ENCODE peak calls at places on chromosomes 16 and 17, in four cellular contexts. One of them, this sample, is unnamed.

GRCh38 chr16:55711959-55712876 is 56.4 kb downstream of the SLC6A2 start:
- DNase-seq in HepG2: peak; percentile 61
- DNase-seq in K562: peak; percentile 59
- DNase-seq in H1: peak; percentile 81
- DNase-seq in this sample: peak; percentile 70

GRCh38 chr17:48729335-48730239 is 1.0 kb upstream of the HOXB13 start:
- DNase-seq in HepG2: no peak
- DNase-seq in K562: no peak
- DNase-seq in H1: no peak
- DNase-seq in this sample: no peak

GRCh38 chr16:84922351-84923135 is 88.8 kb downstream of the ZDHHC7 start:
- DNase-seq in HepG2: peak; percentile 38
- DNase-seq in K562: peak; percentile 41
- DNase-seq in H1: no peak
- DNase-seq in this sample: no peak

GRCh38 chr17:31294839-31295488 is 2.1 kb downstream of the OMG start:
- DNase-seq in HepG2: no peak
- DNase-seq in K562: no peak
- DNase-seq in H1: no peak
- DNase-seq in this sample: no peak

GRCh38 chr17:40909351-40909750 is 24.3 kb upstream of the KRT20 start:
- DNase-seq in HepG2: peak; percentile 92
- DNase-seq in K562: peak; percentile 77
- DNase-seq in H1: peak; percentile 70
- DNase-seq in this sample: peak; percentile 91

GRCh38 chr17:27407916-27408846 is 48.1 kb upstream of the KSR1 start:
- DNase-seq in HepG2: peak; percentile 9
- DNase-seq in K562: no peak
- DNase-seq in H1: no peak
- DNase-seq in this sample: peak; percentile 62

GRCh38 chr16:85391769-85392583 is 221.1 kb upstream of the GSE1 start:
- DNase-seq in HepG2: no peak
- DNase-seq in K562: no peak
- DNase-seq in H1: peak; percentile 13
- DNase-seq in this sample: no peak

GRCh38 chr17:1422907-1423306 is 22.9 kb upstream of the YWHAE start:
- DNase-seq in HepG2: no peak
- DNase-seq in K562: no peak
- DNase-seq in H1: no peak
- DNase-seq in this sample: peak; percentile 57

GRCh38 chr16:4402439-4403132 is 13.8 kb downstream of the CORO7 start:
- DNase-seq in HepG2: peak; percentile 45
- DNase-seq in K562: peak; percentile 90
- DNase-seq in H1: peak; percentile 97
- DNase-seq in this sample: peak; percentile 88

GRCh38 chr17:77127735-77128361 is 12.9 kb upstream of the SEC14L1 start:
- DNase-seq in HepG2: no peak
- DNase-seq in K562: no peak
- DNase-seq in H1: no peak
- DNase-seq in this sample: no peak

GRCh38 chr16:87996962-87997880 is 46.0 kb downstream of the BANP start:
- DNase-seq in HepG2: no peak
- DNase-seq in K562: no peak
- DNase-seq in H1: no peak
- DNase-seq in this sample: no peak

GRCh38 chr16:521381-522210 is 5.9 kb upstream of the CAPN15 start:
- DNase-seq in HepG2: no peak
- DNase-seq in K562: no peak
- DNase-seq in H1: peak; percentile 92
- DNase-seq in this sample: no peak

GRCh38 chr16:635573-636205 is 416 bp downstream of the METTL26 start:
- DNase-seq in HepG2: no peak
- DNase-seq in K562: no peak
- DNase-seq in H1: no peak
- DNase-seq in this sample: no peak

GRCh38 chr17:45228985-45229517 is 7.4 kb downstream of the FMNL1 start:
- DNase-seq in HepG2: peak; percentile 56
- DNase-seq in K562: peak; percentile 90
- DNase-seq in H1: no peak
- DNase-seq in this sample: peak; percentile 96

GRCh38 chr17:67718325-67718941 is 697 bp downstream of the NOL11 start:
- DNase-seq in HepG2: peak; percentile 23
- DNase-seq in K562: peak; percentile 65
- DNase-seq in H1: peak; percentile 44
- DNase-seq in this sample: peak; percentile 55

GRCh38 chr17:30378797-30379302 is at the start of gene CPD:
- DNase-seq in HepG2: peak; percentile 83
- DNase-seq in K562: peak; percentile 99
- DNase-seq in H1: peak; percentile 99
- DNase-seq in this sample: peak; percentile 95

GRCh38 chr17:64147110-64148016 is 17.4 kb upstream of the ERN1 start:
- DNase-seq in HepG2: peak; percentile 85
- DNase-seq in K562: peak; percentile 28
- DNase-seq in H1: no peak
- DNase-seq in this sample: peak; percentile 37

GRCh38 chr16:30458561-30459394 is 13.1 kb upstream of the SEPHS2 start:
- DNase-seq in HepG2: peak; percentile 63
- DNase-seq in K562: no peak
- DNase-seq in H1: no peak
- DNase-seq in this sample: no peak

GRCh38 chr17:35289222-35289621 is 46.4 kb downstream of the SLFN5 start:
- DNase-seq in HepG2: no peak
- DNase-seq in K562: no peak
- DNase-seq in H1: no peak
- DNase-seq in this sample: no peak

GRCh38 chr16:85449195-85449884 is 163.8 kb upstream of the GSE1 start:
- DNase-seq in HepG2: peak; percentile 61
- DNase-seq in K562: no peak
- DNase-seq in H1: no peak
- DNase-seq in this sample: no peak

GRCh38 chr17:80414803-80415625 is at the start of gene ENDOV:
- DNase-seq in HepG2: peak; percentile 91
- DNase-seq in K562: peak; percentile 99
- DNase-seq in H1: peak; percentile 94
- DNase-seq in this sample: peak; percentile 97

GRCh38 chr17:21351366-21352065 is 24.6 kb upstream of the KCNJ12 start:
- DNase-seq in HepG2: no peak
- DNase-seq in K562: no peak
- DNase-seq in H1: no peak
- DNase-seq in this sample: no peak

GRCh38 chr16:28910046-28911031 is 14.7 kb downstream of the RABEP2 start:
- DNase-seq in HepG2: no peak
- DNase-seq in K562: no peak
- DNase-seq in H1: no peak
- DNase-seq in this sample: no peak
- TF ChIP-seq PHF8 in HepG2: no peak
- TF ChIP-seq PHF8 in K562: no peak
- TF ChIP-seq PHF8 in H1: no peak
- TF ChIP-seq PHF8 in this sample: no peak

DNA sequence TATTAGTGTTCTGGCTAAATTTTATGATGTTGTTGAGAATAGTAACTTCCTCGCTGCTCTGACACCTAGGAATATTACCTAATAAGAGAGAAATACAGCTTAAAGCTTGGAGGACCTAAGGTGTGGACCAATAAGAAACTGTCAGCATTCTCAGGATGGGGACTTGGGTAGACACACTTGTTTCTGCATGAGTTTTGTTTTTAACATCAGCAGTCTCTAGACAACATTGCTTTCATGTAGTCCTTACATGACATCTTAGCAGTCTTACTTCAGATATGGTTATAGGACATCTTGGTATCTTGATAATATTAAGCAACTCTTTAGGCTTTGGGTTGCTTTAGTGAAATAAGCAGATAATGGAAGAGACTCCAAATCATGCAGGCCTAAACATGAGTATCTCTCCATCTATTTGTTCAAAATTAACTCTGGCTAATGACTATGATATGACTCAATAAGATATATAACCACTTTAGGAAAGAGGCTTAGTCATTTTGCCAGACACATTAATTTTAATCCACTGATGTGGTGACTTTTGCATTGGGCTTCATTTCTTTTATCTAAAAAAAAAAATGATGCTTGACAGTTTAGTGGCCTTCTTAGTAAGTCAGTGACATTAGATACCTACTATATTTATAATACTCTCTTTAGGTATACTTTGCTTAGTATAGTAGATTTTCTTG is 84.5 kb downstream of the WNT3 start:
- DNase-seq in HepG2: no peak
- DNase-seq in K562: no peak
- DNase-seq in H1: no peak
- DNase-seq in this sample: no peak
- TF ChIP-seq PHF8 in HepG2: no peak
- TF ChIP-seq PHF8 in K562: no peak
- TF ChIP-seq PHF8 in H1: no peak
- TF ChIP-seq PHF8 in this sample: no peak

DNA sequence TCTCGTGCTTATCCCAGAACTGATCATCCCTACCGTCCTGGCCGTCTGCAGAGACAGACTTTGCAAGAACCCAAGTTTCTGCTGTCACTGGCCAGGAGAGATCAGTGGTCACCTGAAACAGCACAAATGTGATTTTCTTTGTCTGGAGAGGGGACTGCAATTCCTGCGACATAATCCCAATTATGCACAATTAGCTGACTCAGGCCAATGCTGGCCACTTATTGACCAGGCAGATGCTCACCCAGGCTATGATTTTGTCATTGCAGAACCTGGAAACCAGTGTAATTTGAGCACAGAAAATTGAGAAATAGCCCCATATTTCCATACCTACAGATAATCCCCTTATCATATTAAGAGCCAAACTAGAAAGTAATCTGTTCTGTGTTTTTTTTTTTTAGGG is 34.7 kb downstream of the SALL1 start:
- DNase-seq in HepG2: no peak
- DNase-seq in K562: no peak
- DNase-seq in H1: no peak
- DNase-seq in this sample: no peak
- TF ChIP-seq PHF8 in HepG2: no peak
- TF ChIP-seq PHF8 in K562: no peak
- TF ChIP-seq PHF8 in H1: no peak
- TF ChIP-seq PHF8 in this sample: no peak

DNA sequence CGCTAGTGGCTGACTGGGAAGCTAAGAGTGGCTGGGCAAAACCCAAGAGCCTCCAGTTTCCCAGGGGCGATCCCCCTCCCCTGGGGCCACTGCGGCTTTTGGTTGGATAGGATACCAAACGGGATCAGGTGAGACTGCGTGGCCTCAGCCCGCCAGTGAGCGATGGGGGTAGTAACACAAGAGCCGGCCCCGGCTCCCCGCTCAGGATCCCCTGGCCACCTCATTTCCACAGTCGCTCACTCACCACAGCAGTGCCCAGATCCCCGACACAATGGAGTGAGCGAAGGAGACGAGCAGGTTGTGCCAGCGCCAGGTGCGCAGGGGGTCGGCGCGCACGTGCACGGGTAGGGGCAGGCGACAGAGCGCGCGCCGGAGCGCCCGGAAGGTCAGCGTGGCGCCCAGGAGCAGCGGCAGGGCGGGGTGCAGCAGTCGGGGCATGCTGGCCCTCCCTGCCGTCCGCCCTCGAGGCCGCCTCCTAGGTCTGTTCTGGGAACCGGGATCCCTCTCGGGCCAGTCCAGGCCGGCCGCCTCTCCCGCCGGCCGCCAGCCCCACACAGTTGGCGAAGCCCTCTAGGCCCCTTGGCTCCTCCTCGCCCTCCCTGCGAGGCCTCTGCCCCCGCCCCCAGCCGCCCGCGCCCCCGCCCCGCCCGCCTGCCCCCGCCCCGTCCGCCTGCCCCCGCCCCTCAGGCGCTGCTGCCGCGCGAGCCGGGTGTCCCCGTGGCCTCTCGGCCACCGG is at the start of gene TLCD1:
- DNase-seq in HepG2: peak; percentile 68
- DNase-seq in K562: peak; percentile 94
- DNase-seq in H1: peak; percentile 88
- DNase-seq in this sample: peak; percentile 92
- TF ChIP-seq PHF8 in HepG2: peak; percentile 45
- TF ChIP-seq PHF8 in K562: peak; percentile 91
- TF ChIP-seq PHF8 in H1: peak; percentile 93
- TF ChIP-seq PHF8 in this sample: peak; percentile 54

DNA sequence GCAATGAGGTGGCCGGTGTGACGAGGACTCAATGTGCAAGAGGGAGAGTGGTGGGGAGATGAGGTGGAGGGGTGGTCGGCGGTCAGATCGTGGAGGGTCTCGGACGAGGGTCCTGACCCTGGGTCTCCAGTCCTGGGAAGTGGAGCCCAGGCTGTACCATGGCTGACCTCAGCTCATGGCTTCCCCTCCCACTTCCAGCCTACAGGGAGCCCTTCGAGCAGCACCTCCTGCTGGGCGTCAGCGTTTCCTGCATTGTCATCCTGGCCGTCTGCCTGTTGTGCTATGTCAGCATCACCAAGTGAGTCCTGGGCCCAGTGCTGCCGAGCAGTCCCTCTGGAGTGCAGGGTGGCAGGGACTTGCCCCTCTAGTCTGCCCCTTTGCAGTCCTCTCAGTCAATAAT is 41.8 kb downstream of the IL4R start:
- DNase-seq in HepG2: peak; percentile 51
- DNase-seq in K562: peak; percentile 31
- DNase-seq in H1: peak; percentile 83
- DNase-seq in this sample: no peak
- TF ChIP-seq PHF8 in HepG2: no peak
- TF ChIP-seq PHF8 in K562: no peak
- TF ChIP-seq PHF8 in H1: no peak
- TF ChIP-seq PHF8 in this sample: no peak

DNA sequence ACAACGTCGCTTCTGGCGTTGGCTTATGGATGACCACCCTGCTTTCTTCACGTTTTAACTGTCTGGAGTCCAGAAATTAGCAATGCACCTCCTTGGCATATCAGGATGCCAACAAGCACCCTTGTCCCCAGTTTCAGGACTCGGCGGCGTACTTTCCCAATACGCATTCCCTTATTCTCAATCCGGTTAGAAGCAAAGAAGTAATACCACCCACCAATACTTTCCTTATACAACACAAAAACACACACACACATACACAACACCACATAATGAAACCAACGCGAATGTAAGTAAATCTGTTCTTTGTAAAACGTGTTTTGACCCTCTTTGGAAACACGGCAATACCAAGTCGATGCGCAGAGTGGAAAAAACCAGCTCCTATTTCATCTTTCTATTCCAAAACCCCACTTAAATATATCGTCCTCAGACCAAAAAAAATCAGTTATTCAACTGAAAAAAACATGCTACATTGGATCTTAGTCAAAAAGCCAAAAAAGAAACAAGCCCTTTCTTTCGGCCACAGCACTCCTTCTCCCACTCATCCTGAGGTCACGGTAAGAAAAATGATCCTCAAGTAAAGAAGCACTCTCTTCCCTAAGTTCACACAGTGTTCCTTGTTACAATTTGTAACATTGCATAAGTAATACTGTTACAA is 31.1 kb upstream of the ARL4D start:
- DNase-seq in HepG2: peak; percentile 91
- DNase-seq in K562: peak; percentile 27
- DNase-seq in H1: peak; percentile 60
- DNase-seq in this sample: peak; percentile 92
- TF ChIP-seq PHF8 in HepG2: peak; percentile 48
- TF ChIP-seq PHF8 in K562: no peak
- TF ChIP-seq PHF8 in H1: peak; percentile 16
- TF ChIP-seq PHF8 in this sample: no peak